ENCODE peak calls at places on chromosomes 2 and 18, in four cellular contexts. D is fibroblast of mammary gland, J is fibroblast of the aortic adventitia, L is WTC11. R is an unnamed sample.

GRCh38 chr2:223900066-223900465 is 45.1 kb downstream of the WDFY1 start:
- DNase-seq in L (no peak), D (no peak), J (no peak), R (no peak)

GRCh38 chr2:79910643-79911042 is 393.9 kb downstream of the LRRTM1 start:
- DNase-seq in L (no peak), D (no peak), J (no peak), R (no peak)

GRCh38 chr2:129619471-129619870 is 360.0 kb upstream of the RAB6C start:
- DNase-seq in L (peak), D (no peak), J (no peak), R (no peak)

GRCh38 chr2:234566622-234567021 is 69.7 kb upstream of the ARL4C start:
- DNase-seq in L (no peak), J (no peak), D (no peak), R (no peak)

GRCh38 chr2:96806468-96807126 is 9.5 kb upstream of the CNNM3 start:
- DNase-seq in D (no peak), L (no peak), J (no peak), R (no peak)

GRCh38 chr2:38190542-38191218 is 114.7 kb upstream of the CYP1B1 start:
- DNase-seq in D (peak), J (peak), L (no peak), R (peak)

GRCh38 chr2:54725343-54726099 is 2.1 kb downstream of the EML6 start:
- DNase-seq in L (no peak), J (no peak), D (no peak), R (no peak)

GRCh38 chr2:45132551-45132950 is 123.3 kb upstream of the SIX2 start:
- DNase-seq in D (no peak), J (no peak), L (no peak), R (no peak)

GRCh38 chr2:44997948-44998347 is 11.3 kb downstream of the SIX2 start:
- DNase-seq in L (no peak), J (peak), D (peak), R (peak)

GRCh38 chr2:239818086-239818485 is 207.1 kb downstream of the NDUFA10 start:
- DNase-seq in J (no peak), D (no peak), L (no peak), R (no peak)

GRCh38 chr18:78168526-78168925 is 811.1 kb upstream of the SALL3 start:
- DNase-seq in J (no peak), D (no peak), L (no peak), R (no peak)

GRCh38 chr2:61645911-61646310 is 107.8 kb upstream of the XPO1 start:
- DNase-seq in J (peak), D (peak), L (no peak), R (peak)

GRCh38 chr2:233113114-233113452 is 52.9 kb downstream of the INPP5D start:
- DNase-seq in L (no peak), D (no peak), J (no peak), R (no peak)

GRCh38 chr2:10954856-10955818 is 43.4 kb downstream of the KCNF1 start:
- DNase-seq in D (no peak), L (no peak), J (no peak), R (no peak)

GRCh38 chr18:69518989-69519388 is 118.3 kb downstream of the DOK6 start:
- DNase-seq in D (peak), J (peak), L (no peak), R (no peak)

GRCh38 chr2:162435157-162435556 is 91.2 kb downstream of the GCA start:
- DNase-seq in D (no peak), J (no peak), L (no peak), R (no peak)

GRCh38 chr2:74441690-74442482 is at the start of gene RTKN:
- DNase-seq in D (no peak), J (no peak), L (peak), R (no peak)

GRCh38 chr2:174485763-174486613 is 841 bp downstream of the GPR155 start:
- DNase-seq in J (peak), D (peak), L (peak), R (peak)

GRCh38 chr18:37064187-37064586 is 235.3 kb downstream of the KIAA1328 start:
- DNase-seq in L (no peak), D (no peak), J (no peak), R (no peak)

GRCh38 chr18:34677056-34677574 is 33.0 kb upstream of the DTNA start:
- DNase-seq in J (no peak), L (no peak), D (no peak), R (no peak)

GRCh38 chr2:105781274-105781673 is 36.6 kb downstream of the NCK2 start:
- DNase-seq in L (no peak), J (peak), D (peak), R (no peak)

DNA sequence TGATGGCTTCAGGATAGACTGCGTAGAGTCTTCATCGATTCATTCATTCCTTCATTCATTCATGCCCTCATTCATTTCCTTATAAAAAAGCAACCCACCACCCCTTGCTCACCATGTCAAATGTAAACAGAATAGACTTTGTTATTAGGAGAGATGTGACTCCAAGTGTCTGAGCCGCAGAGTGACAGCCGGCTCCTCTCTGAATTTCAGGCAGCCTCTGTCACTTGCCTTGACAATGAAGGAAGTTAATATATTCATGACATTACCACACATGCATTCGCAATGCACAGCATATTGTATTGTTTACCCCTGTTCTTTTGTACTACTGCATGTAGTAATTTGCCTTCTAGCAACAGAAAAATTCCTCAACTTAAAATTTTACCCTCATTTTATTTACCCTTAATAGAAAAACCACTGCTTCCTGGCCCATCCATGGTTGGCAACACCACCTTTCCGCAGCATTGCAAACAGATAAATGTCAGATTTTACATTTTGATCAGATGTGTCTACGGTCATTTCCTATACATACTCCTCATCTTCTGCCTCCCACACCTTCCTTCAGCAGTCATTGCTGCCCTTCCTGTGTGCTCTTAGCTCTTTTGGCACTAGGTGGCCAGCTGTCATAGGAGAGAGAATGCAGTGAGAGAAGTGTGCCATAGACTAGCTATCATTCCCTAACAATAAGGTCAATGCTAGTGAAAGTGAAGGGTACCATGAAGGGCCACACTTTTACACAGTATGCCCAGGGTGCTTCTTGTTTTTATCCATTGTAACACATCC is 1090.8 kb downstream of the BCL11A start:
- DNase-seq in L (no peak), D (no peak), J (no peak), R (no peak)
- TF ChIP-seq CTCF in L (no peak), D (no peak), J (no peak), R (no peak)

GRCh38 chr2:182415771-182416170 is 11.1 kb downstream of the PDE1A start:
- DNase-seq in J (no peak), L (no peak), D (no peak), R (no peak)

GRCh38 chr2:182406221-182406620 is 20.6 kb downstream of the PDE1A start:
- DNase-seq in L (no peak), D (peak), J (peak), R (no peak)

GRCh38 chr2:182410120-182410519 is 16.7 kb downstream of the PDE1A start:
- DNase-seq in D (no peak), J (no peak), L (no peak), R (no peak)
- TF ChIP-seq CTCF in D (no peak), J (no peak), L (no peak), R (no peak)

GRCh38 chr2:75571730-75572430 is 11.1 kb upstream of the EVA1A start:
- DNase-seq in D (peak), J (peak), L (no peak), R (no peak)
- TF ChIP-seq CTCF in D (no peak), J (no peak), L (no peak), R (no peak)

GRCh38 chr2:75558786-75559428 is 1.8 kb downstream of the EVA1A start:
- DNase-seq in D (peak), L (no peak), J (no peak), R (no peak)

GRCh38 chr2:75560768-75561565 is at the start of gene EVA1A:
- DNase-seq in D (peak), L (peak), J (peak), R (peak)

GRCh38 chr2:75561566-75562512 is 1.1 kb upstream of the EVA1A start:
- DNase-seq in J (no peak), L (no peak), D (peak), R (peak)

GRCh38 chr2:75559633-75560021 is 1.1 kb downstream of the EVA1A start:
- DNase-seq in D (no peak), J (no peak), L (no peak), R (no peak)

GRCh38 chr2:75560022-75560767 is 544 bp downstream of the EVA1A start:
- DNase-seq in D (peak), J (peak), L (peak), R (no peak)
- TF ChIP-seq CTCF in D (peak), J (peak), L (no peak), R (peak)

GRCh38 chr2:26395394-26395793 is 6.3 kb upstream of the DRC1 start:
- DNase-seq in J (no peak), L (no peak), D (no peak), R (no peak)
- TF ChIP-seq CTCF in J (no peak), L (no peak), D (no peak), R (no peak)

DNA sequence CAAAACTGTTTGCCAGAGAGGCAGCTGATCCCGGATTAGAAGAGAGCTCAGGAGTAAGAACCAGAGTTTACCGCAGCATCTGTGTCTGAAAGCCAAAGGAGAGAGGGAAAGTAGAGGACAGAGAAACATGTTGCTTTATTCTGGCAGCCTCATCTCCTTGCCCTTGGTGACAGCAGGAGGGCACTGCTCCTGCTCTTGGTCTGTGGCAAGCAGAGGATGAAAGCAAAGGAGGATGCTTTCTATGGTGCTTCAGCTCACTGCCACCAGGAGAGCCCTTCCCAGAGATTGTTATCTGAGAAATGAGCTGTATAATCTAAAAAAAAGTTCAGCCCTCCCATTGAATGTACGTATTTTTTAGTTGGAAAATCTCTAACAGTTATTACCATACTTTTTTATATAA is 7.7 kb downstream of the SLC1A4 start:
- DNase-seq in J (no peak), L (no peak), D (no peak), R (no peak)
- TF ChIP-seq CTCF in J (no peak), L (no peak), D (peak), R (peak)

GRCh38 chr18:76251691-76252090 is 243.4 kb downstream of the ZNF516 start:
- DNase-seq in L (no peak), D (no peak), J (no peak), R (no peak)

GRCh38 chr18:76256897-76257500 is 238.0 kb downstream of the ZNF516 start:
- DNase-seq in L (peak), D (peak), J (peak), R (peak)

GRCh38 chr18:76258209-76258608 is 236.8 kb downstream of the ZNF516 start:
- DNase-seq in J (no peak), L (no peak), D (peak), R (no peak)

GRCh38 chr18:76255070-76255683 is 239.9 kb downstream of the ZNF516 start:
- DNase-seq in L (no peak), J (no peak), D (no peak), R (no peak)

GRCh38 chr18:76252880-76253279 is 242.2 kb downstream of the ZNF516 start:
- DNase-seq in L (peak), J (peak), D (peak), R (no peak)
- TF ChIP-seq CTCF in L (peak), J (peak), D (peak), R (peak)

GRCh38 chr18:74289137-74289536 is 2.6 kb downstream of the CYB5A start:
- DNase-seq in J (peak), D (peak), L (no peak), R (peak)
- TF ChIP-seq CTCF in J (no peak), D (no peak), L (no peak), R (no peak)

GRCh38 chr18:49096021-49096420 is 145.3 kb upstream of the SMAD7 start:
- DNase-seq in D (no peak), J (no peak), L (no peak), R (no peak)
- TF ChIP-seq CTCF in D (no peak), J (no peak), L (no peak), R (peak)

GRCh38 chr2:142165790-142166189 is 35.0 kb upstream of the LRP1B start:
- DNase-seq in J (peak), L (peak), D (peak), R (peak)
- TF ChIP-seq CTCF in J (peak), L (no peak), D (peak), R (peak)